ENCODE peak calls at places on chromosome 4, in nine cellular contexts. One of them, this sample, is unnamed.

GRCh38 chr4:26015133-26015651 is 101.2 kb downstream of the SMIM20 start:
- DNase-seq in progenitor cell of endocrine pancreas: no peak
- DNase-seq in NCI-H345: no peak
- DNase-seq in C1 segment of cervical spinal cord: no peak
- DNase-seq in ecto neural progenitor cell: no peak
- DNase-seq in hepatic stellate cell: peak
- DNase-seq in head of caudate nucleus: peak
- DNase-seq in GM20000: no peak
- DNase-seq in activated CD4-positive, alpha-beta T cell treated with anti-CD3 and anti-CD28 coated beads for 48 hours: no peak
- DNase-seq in this sample: peak

GRCh38 chr4:2257361-2258001 is 4.4 kb downstream of the MXD4 start:
- DNase-seq in NCI-H345: no peak
- DNase-seq in progenitor cell of endocrine pancreas: no peak
- DNase-seq in C1 segment of cervical spinal cord: no peak
- DNase-seq in hepatic stellate cell: no peak
- DNase-seq in ecto neural progenitor cell: no peak
- DNase-seq in GM20000: no peak
- DNase-seq in activated CD4-positive, alpha-beta T cell treated with anti-CD3 and anti-CD28 coated beads for 48 hours: peak
- DNase-seq in head of caudate nucleus: peak
- DNase-seq in this sample: peak

GRCh38 chr4:142984871-142985585 is 138.9 kb upstream of the INPP4B start:
- DNase-seq in hepatic stellate cell: peak
- DNase-seq in GM20000: no peak
- DNase-seq in activated CD4-positive, alpha-beta T cell treated with anti-CD3 and anti-CD28 coated beads for 48 hours: no peak
- DNase-seq in NCI-H345: no peak
- DNase-seq in progenitor cell of endocrine pancreas: no peak
- DNase-seq in ecto neural progenitor cell: no peak
- DNase-seq in head of caudate nucleus: no peak
- DNase-seq in C1 segment of cervical spinal cord: no peak
- DNase-seq in this sample: no peak

GRCh38 chr4:2891294-2891693 is 47.6 kb downstream of the ADD1 start:
- DNase-seq in NCI-H345: no peak
- DNase-seq in hepatic stellate cell: peak
- DNase-seq in ecto neural progenitor cell: no peak
- DNase-seq in GM20000: no peak
- DNase-seq in C1 segment of cervical spinal cord: no peak
- DNase-seq in progenitor cell of endocrine pancreas: no peak
- DNase-seq in activated CD4-positive, alpha-beta T cell treated with anti-CD3 and anti-CD28 coated beads for 48 hours: no peak
- DNase-seq in head of caudate nucleus: no peak
- DNase-seq in this sample: no peak

GRCh38 chr4:6609415-6610079 is 30.9 kb upstream of the MRFAP1 start:
- DNase-seq in hepatic stellate cell: no peak
- DNase-seq in activated CD4-positive, alpha-beta T cell treated with anti-CD3 and anti-CD28 coated beads for 48 hours: no peak
- DNase-seq in progenitor cell of endocrine pancreas: no peak
- DNase-seq in ecto neural progenitor cell: no peak
- DNase-seq in GM20000: no peak
- DNase-seq in head of caudate nucleus: no peak
- DNase-seq in C1 segment of cervical spinal cord: no peak
- DNase-seq in NCI-H345: no peak
- DNase-seq in this sample: no peak

GRCh38 chr4:47824844-47825243 is 13.0 kb downstream of the CORIN start:
- DNase-seq in head of caudate nucleus: no peak
- DNase-seq in activated CD4-positive, alpha-beta T cell treated with anti-CD3 and anti-CD28 coated beads for 48 hours: no peak
- DNase-seq in hepatic stellate cell: no peak
- DNase-seq in NCI-H345: no peak
- DNase-seq in ecto neural progenitor cell: peak
- DNase-seq in C1 segment of cervical spinal cord: no peak
- DNase-seq in progenitor cell of endocrine pancreas: no peak
- DNase-seq in GM20000: no peak
- DNase-seq in this sample: no peak

GRCh38 chr4:8744083-8744805 is 127.4 kb downstream of the HMX1 start:
- DNase-seq in hepatic stellate cell: no peak
- DNase-seq in NCI-H345: no peak
- DNase-seq in activated CD4-positive, alpha-beta T cell treated with anti-CD3 and anti-CD28 coated beads for 48 hours: no peak
- DNase-seq in ecto neural progenitor cell: peak
- DNase-seq in GM20000: no peak
- DNase-seq in progenitor cell of endocrine pancreas: no peak
- DNase-seq in head of caudate nucleus: peak
- DNase-seq in C1 segment of cervical spinal cord: no peak
- DNase-seq in this sample: peak

GRCh38 chr4:87644286-87644685 is 5.8 kb upstream of the DMP1 start:
- DNase-seq in ecto neural progenitor cell: no peak
- DNase-seq in progenitor cell of endocrine pancreas: no peak
- DNase-seq in activated CD4-positive, alpha-beta T cell treated with anti-CD3 and anti-CD28 coated beads for 48 hours: no peak
- DNase-seq in head of caudate nucleus: no peak
- DNase-seq in GM20000: no peak
- DNase-seq in C1 segment of cervical spinal cord: no peak
- DNase-seq in hepatic stellate cell: no peak
- DNase-seq in NCI-H345: no peak
- DNase-seq in this sample: no peak

GRCh38 chr4:81807927-81808672 is 336.4 kb upstream of the RASGEF1B start:
- DNase-seq in C1 segment of cervical spinal cord: peak
- DNase-seq in hepatic stellate cell: no peak
- DNase-seq in NCI-H345: peak
- DNase-seq in GM20000: no peak
- DNase-seq in progenitor cell of endocrine pancreas: no peak
- DNase-seq in head of caudate nucleus: no peak
- DNase-seq in activated CD4-positive, alpha-beta T cell treated with anti-CD3 and anti-CD28 coated beads for 48 hours: no peak
- DNase-seq in ecto neural progenitor cell: no peak
- DNase-seq in this sample: no peak

GRCh38 chr4:17597517-17597916 is 16.9 kb upstream of the MED28 start:
- DNase-seq in hepatic stellate cell: no peak
- DNase-seq in C1 segment of cervical spinal cord: no peak
- DNase-seq in progenitor cell of endocrine pancreas: no peak
- DNase-seq in NCI-H345: no peak
- DNase-seq in GM20000: no peak
- DNase-seq in ecto neural progenitor cell: no peak
- DNase-seq in activated CD4-positive, alpha-beta T cell treated with anti-CD3 and anti-CD28 coated beads for 48 hours: peak
- DNase-seq in head of caudate nucleus: no peak
- DNase-seq in this sample: no peak